ENCODE peak calls at places on chromosomes 12 and 14, in eight cellular contexts. Z is HS-27A; K is fibroblast of lung; W is pancreas; E is NCI-H748 treated with DMSO at 0.1 percent for 48 hours; T is SHP77; X is trophoblast cell; B is activated CD8-positive, alpha-beta memory T cell treated with anti-CD3 and anti-CD28 coated beads, Interleukin-2, amount 10 ng/mL, durations not matched to agents 7 days and 5 days. N is an unnamed sample.

GRCh38 chr12:64678835-64679234 is 68.5 kb downstream of the RASSF3 start:
- DNase-seq in Z (no peak), K (no peak), W (no peak), E (no peak), T (no peak), X (no peak), B (peak), N (no peak)

GRCh38 chr12:95574799-95575452 is 23.6 kb upstream of the USP44 start:
- DNase-seq in Z (peak), K (peak), W (no peak), E (peak), T (peak), X (no peak), B (no peak), N (no peak)

GRCh38 chr12:104443008-104443407 is 13.7 kb upstream of the CHST11 start:
- DNase-seq in Z (no peak), K (no peak), W (no peak), E (no peak), T (no peak), X (no peak), B (no peak), N (no peak)

GRCh38 chr14:92352158-92352985 is 29.4 kb downstream of the SLC24A4 start:
- DNase-seq in Z (no peak), K (no peak), W (no peak), E (peak), T (no peak), X (peak), B (peak), N (no peak)

GRCh38 chr12:80218925-80219714 is 119.8 kb downstream of the OTOGL start:
- DNase-seq in Z (no peak), K (no peak), W (no peak), E (no peak), T (no peak), X (no peak), B (no peak), N (no peak)

GRCh38 chr12:101616027-101616494 is 21.3 kb downstream of the MYBPC1 start:
- DNase-seq in Z (no peak), K (no peak), W (no peak), E (no peak), T (no peak), X (no peak), B (no peak), N (no peak)

GRCh38 chr12:25787701-25788100 is 170.8 kb upstream of the RASSF8 start:
- DNase-seq in Z (no peak), K (no peak), W (no peak), E (no peak), T (no peak), X (no peak), B (no peak), N (no peak)

GRCh38 chr14:33900706-33901105 is 50.2 kb downstream of the EGLN3 start:
- DNase-seq in Z (no peak), K (no peak), W (no peak), E (no peak), T (no peak), X (no peak), B (no peak), N (no peak)

GRCh38 chr14:70170976-70171375 is 17.8 kb downstream of the SLC8A3 start:
- DNase-seq in Z (no peak), K (no peak), W (no peak), E (no peak), T (no peak), X (no peak), B (no peak), N (no peak)

GRCh38 chr12:53044052-53044581 is 5.7 kb upstream of the TNS2 start:
- DNase-seq in Z (no peak), K (no peak), W (peak), E (no peak), T (no peak), X (no peak), B (no peak), N (no peak)

GRCh38 chr14:90775441-90775840 is 40.8 kb downstream of the TTC7B start:
- DNase-seq in Z (no peak), K (no peak), W (no peak), E (no peak), T (no peak), X (no peak), B (no peak), N (no peak)

GRCh38 chr12:104682790-104683279 is 226.1 kb downstream of the CHST11 start:
- DNase-seq in Z (no peak), K (no peak), W (no peak), E (no peak), T (no peak), X (no peak), B (peak), N (no peak)

GRCh38 chr12:29763301-29763683 is 20.4 kb downstream of the TMTC1 start:
- DNase-seq in Z (no peak), K (no peak), W (no peak), E (peak), T (peak), X (no peak), B (no peak), N (peak)